ENCODE peak calls at places on chromosomes 11 and 22, in nine cellular contexts. E, M, X, R, A, C, I, T and G are unnamed samples.

GRCh38 chr11:117438371-117439000 is 110.8 kb downstream of the CEP164 start:
- DNase-seq in E (no peak), M (no peak), X (no peak), R (no peak), A (no peak), C (no peak), I (no peak), T (peak), G (no peak)

GRCh38 chr11:5123802-5124521 is 14.2 kb downstream of the OR52A5 start:
- DNase-seq in E (peak), M (peak), X (peak), R (peak), A (peak), C (peak), I (peak), T (no peak), G (peak)

GRCh38 chr11:10322830-10323792 is 18.2 kb downstream of the ADM start:
- DNase-seq in E (peak), M (peak), X (peak), R (peak), A (peak), C (peak), I (peak), T (no peak), G (no peak)

GRCh38 chr11:2542406-2542805 is 97.6 kb downstream of the KCNQ1 start:
- DNase-seq in E (no peak), M (no peak), X (no peak), R (peak), A (no peak), C (no peak), I (no peak), T (peak), G (no peak)

GRCh38 chr11:78649361-78650215 is 74.9 kb upstream of the NARS2 start:
- DNase-seq in E (no peak), M (no peak), X (no peak), R (no peak), A (no peak), C (no peak), I (no peak), T (no peak), G (no peak)

GRCh38 chr11:32325725-32326124 is 109.6 kb downstream of the WT1 start:
- DNase-seq in E (no peak), M (no peak), X (no peak), R (no peak), A (no peak), C (no peak), I (no peak), T (no peak), G (no peak)

GRCh38 chr11:118258410-118258809 is 5.7 kb downstream of the MPZL2 start:
- DNase-seq in E (no peak), M (no peak), X (peak), R (no peak), A (no peak), C (no peak), I (peak), T (no peak), G (no peak)

GRCh38 chr22:35894937-35895708 is 133.5 kb downstream of the RBFOX2 start:
- DNase-seq in E (no peak), M (no peak), X (peak), R (peak), A (peak), C (no peak), I (no peak), T (no peak), G (peak)

GRCh38 chr11:537622-538430 is 499 bp downstream of the LRRC56 start:
- DNase-seq in E (peak), M (no peak), X (no peak), R (no peak), A (no peak), C (no peak), I (no peak), T (no peak), G (no peak)
- H3K4me3 ChIP-seq in E (peak), M (peak), X (peak), R (no peak), A (peak), C (peak), I (no peak), T (peak), G (peak)

GRCh38 chr11:83088965-83089364 is 17.3 kb upstream of the RAB30 start:
- DNase-seq in E (no peak), M (no peak), X (no peak), R (no peak), A (no peak), C (no peak), I (no peak), T (no peak), G (no peak)
- TF ChIP-seq CTCF in E (no peak), M (no peak), X (peak), R (no peak), A (no peak), C (peak), I (no peak), T (no peak), G (no peak)

DNA sequence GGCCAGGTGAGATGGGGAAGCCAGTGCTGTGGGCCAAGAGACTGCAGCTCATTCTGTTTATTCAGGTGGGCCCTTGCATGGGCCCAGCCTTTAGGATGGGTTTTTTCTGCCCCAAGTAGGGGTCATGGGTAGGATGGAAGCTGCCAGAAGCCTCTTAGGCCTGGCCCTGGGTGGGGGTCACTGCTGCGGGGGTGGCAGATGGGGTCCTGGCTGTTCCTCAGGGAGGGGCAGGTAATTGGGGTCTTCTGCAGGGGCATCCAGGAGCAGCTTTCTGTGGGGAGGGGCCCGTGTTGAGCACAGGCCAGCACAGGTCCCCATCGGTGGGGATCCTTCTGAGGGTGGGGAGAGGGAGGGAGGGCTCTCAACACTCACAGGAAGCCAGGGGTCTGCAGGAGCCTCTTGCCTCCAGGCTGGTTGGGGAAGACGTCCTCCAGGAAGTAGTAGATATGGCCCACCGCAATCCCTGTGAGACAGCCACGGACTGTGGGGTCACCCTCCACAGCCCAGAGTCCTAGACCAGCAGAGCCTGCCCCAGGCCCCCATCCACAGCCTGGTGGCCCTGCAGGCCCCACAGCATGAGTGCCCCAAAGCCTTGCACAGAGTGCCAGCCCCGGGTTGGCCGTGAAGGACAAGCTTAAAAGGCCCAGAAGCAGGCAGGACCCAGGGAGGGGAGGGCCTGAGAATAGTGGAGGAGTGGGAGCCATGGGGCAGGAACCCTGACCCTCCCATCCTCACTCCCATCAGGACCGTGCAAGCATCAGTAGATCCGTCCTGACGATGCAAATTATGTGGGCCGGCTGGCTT is 1.9 kb downstream of the DERL3 start:
- DNase-seq in E (no peak), M (no peak), X (no peak), R (no peak), A (no peak), C (no peak), I (no peak), T (peak), G (no peak)
- H3K4me3 ChIP-seq in E (no peak), M (peak), X (peak), R (no peak), A (no peak), C (no peak), I (no peak), T (peak), G (no peak)

DNA sequence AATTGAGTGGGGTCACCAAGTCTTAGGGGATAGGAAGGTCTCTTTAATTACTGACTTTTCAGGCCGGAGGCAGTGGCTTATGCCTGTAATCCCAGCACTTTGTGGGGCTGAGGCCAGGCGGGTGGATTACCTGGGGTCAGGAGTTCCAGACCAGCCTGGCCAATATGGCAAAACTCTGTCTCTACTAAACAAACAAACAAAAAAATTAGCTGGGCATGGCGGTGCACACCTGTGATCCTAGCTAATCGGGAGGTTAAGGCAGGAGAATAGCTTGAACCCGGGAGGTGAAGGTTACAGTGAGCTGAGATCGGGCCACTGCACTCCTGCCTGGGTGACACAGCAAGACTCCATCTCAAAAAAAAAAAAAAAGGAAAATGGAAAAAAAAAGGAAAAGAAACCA is 1.8 kb upstream of the FANCF start:
- DNase-seq in E (no peak), M (no peak), X (no peak), R (no peak), A (no peak), C (no peak), I (no peak), T (peak), G (no peak)
- TF ChIP-seq CTCF in E (no peak), M (no peak), X (no peak), R (no peak), A (no peak), C (no peak), I (no peak), T (no peak), G (no peak)